ENCODE peak calls at places on chromosomes 3 and 15, in four cellular contexts. H, M, W and I are unnamed samples.

GRCh38 chr15:70245932-70246622 is 148.4 kb upstream of the TLE3 start:
- DNase-seq in H (peak; percentile 51), W (peak; percentile 76), M (peak; percentile 48), I (no peak)

GRCh38 chr3:128073185-128073725 is 21.0 kb downstream of the SEC61A1 start:
- DNase-seq in W (peak; percentile 52), H (no peak), M (no peak), I (no peak)

GRCh38 chr15:73517566-73517965 is 74.6 kb downstream of the REC114 start:
- DNase-seq in H (no peak), W (no peak), M (no peak), I (no peak)

GRCh38 chr3:29932662-29933316 is 651.9 kb downstream of the RBMS3 start:
- DNase-seq in H (no peak), W (no peak), M (no peak), I (no peak)

GRCh38 chr3:143658869-143659268 is 189.4 kb downstream of the SLC9A9 start:
- DNase-seq in W (no peak), M (peak; percentile 65), H (no peak), I (no peak)

GRCh38 chr15:25710184-25710583 is 152.9 kb downstream of the ATP10A start:
- DNase-seq in W (peak; percentile 83), M (no peak), H (no peak), I (peak; percentile 32)

GRCh38 chr3:107271787-107272387 is 105.4 kb upstream of the CCDC54 start:
- DNase-seq in W (no peak), M (peak; percentile 31), H (no peak), I (no peak)

GRCh38 chr3:122055215-122055614 is at the start of gene CD86:
- DNase-seq in W (no peak), M (no peak), H (no peak), I (no peak)

GRCh38 chr3:149473991-149474819 is at the start of gene TM4SF4:
- DNase-seq in W (no peak), M (no peak), H (no peak), I (no peak)
- H3K4me3 ChIP-seq in W (no peak within 1 kb of the TSS), M (no peak within 1 kb of the TSS), H (no peak within 1 kb of the TSS), I (no peak within 1 kb of the TSS)

GRCh38 chr15:68781209-68781608 is 39.5 kb downstream of the ANP32A start:
- DNase-seq in W (no peak), M (no peak), H (no peak), I (no peak)
- H3K36me3 ChIP-seq in W (peaks cover 66% of the 10 kb centered on the region), M (peaks cover 35% of the 10 kb centered on the region), H (no peaks in the 10 kb centered on the region), I (peaks cover 5% of the 10 kb centered on the region)

DNA sequence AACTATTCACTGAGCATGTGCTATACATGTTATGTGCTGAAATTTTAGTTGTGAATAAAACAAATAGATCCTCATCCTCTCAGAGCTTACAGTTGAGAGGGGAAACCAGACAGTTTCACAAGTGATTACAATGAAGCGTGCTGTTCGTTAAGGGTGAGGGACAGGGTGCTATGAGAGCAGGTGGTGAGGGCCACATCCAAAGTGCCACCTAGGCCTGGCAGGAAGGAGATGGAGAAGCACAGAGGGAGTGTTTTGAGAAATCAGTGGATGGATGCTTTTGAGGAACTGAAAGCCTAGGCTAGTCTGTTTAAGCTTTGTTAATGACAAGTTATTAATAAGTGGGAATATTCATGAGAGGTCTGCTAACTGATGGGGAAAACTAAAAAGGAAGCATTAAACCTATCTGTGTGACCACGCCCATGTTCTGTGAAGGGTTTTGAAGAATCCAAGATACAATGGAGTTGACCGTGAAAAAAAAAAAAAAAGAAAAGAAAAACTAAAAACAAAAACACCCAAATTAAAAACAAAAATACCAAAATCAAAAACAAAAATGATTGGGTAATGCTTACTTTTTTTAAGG is 7.3 kb downstream of the MCTP2 start:
- DNase-seq in M (no peak), H (no peak), W (no peak), I (no peak)
- H3K4me1 ChIP-seq in M (no peaks in the 10 kb centered on the region), H (no peaks in the 10 kb centered on the region), W (peaks cover 16% of the 10 kb centered on the region), I (no peaks in the 10 kb centered on the region)

GRCh38 chr3:158652463-158652862 is 8.1 kb downstream of the GFM1 start:
- DNase-seq in W (no peak), M (no peak), H (no peak), I (no peak)
- H3K4me3 ChIP-seq in W (no peak overlapping the region), M (no peak overlapping the region), H (no peak overlapping the region), I (no peak overlapping the region)

GRCh38 chr3:119514637-119515036 is 16.3 kb downstream of the TIMMDC1 start:
- DNase-seq in W (no peak), M (no peak), H (no peak), I (no peak)

GRCh38 chr3:119518026-119518425 is 19.7 kb downstream of the TIMMDC1 start:
- DNase-seq in H (no peak), W (no peak), M (no peak), I (no peak)

DNA sequence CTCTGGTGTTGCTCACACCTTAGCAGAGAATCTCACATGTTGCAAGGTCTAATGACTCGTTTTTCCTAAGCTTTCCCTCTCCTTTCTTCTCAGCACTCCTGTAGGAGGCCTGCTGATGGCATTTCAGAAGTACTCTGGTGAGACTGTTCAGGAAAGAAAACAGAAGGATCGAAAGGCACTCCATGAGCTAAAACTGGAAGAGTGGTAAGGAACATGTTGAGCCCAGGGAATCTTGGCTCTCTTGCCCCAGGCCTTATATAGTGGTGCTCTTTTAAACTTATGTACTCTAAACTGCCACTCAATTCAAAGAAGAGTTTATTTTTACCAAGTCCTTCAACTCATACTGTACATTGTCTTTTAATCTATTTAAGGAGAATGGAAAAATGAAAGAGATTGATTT is 18.8 kb downstream of the TIMMDC1 start:
- DNase-seq in H (no peak), W (no peak), M (no peak), I (no peak)
- H3K36me3 ChIP-seq in H (no peaks in the 10 kb centered on the region), W (peaks cover 98% of the 10 kb centered on the region), M (peaks cover 61% of the 10 kb centered on the region), I (no peaks in the 10 kb centered on the region)

GRCh38 chr15:27770086-27770607 is 329.0 kb downstream of the OCA2 start:
- DNase-seq in M (no peak), W (no peak), H (no peak), I (no peak)

GRCh38 chr15:27768731-27769510 is 330.2 kb downstream of the OCA2 start:
- DNase-seq in M (no peak), W (no peak), H (no peak), I (no peak)

GRCh38 chr15:27770769-27771554 is 328.2 kb downstream of the OCA2 start:
- DNase-seq in W (no peak), H (no peak), M (no peak), I (no peak)

GRCh38 chr15:27767918-27768640 is 331.0 kb downstream of the OCA2 start:
- DNase-seq in H (no peak), W (no peak), M (no peak), I (no peak)

DNA sequence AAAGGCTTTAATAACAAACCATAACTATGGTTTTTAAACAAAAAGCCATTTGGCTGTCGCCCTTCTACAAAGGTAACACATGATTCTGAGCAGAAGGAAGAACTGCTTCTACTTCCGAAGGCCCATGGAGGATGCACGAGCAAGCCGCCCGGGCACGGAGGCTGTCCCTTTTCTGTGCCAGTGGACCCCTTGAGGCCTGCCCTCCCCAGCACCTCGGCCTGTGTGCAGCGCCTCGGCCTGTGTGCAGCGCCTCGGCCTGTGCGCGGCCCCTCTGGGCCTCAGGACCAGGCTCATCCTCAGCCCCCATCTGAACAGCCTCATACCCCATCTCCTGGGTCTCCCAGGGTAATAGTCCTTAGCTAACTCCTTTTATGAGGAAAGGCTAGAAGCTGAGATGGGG is 329.5 kb downstream of the OCA2 start:
- DNase-seq in M (no peak), H (no peak), W (no peak), I (no peak)
- H3K4me1 ChIP-seq in M (no peaks in the 10 kb centered on the region), H (no peaks in the 10 kb centered on the region), W (no peaks in the 10 kb centered on the region), I (no peaks in the 10 kb centered on the region)

GRCh38 chr3:42684632-42685362 is 540 bp upstream of the KLHL40 start:
- DNase-seq in H (no peak), M (no peak), W (peak; percentile 20), I (no peak)

GRCh38 chr3:42688016-42688415 is 2.7 kb downstream of the KLHL40 start:
- DNase-seq in M (no peak), W (peak; percentile 51), H (no peak), I (no peak)

GRCh38 chr3:42685363-42685881 is at the start of gene KLHL40:
- DNase-seq in W (no peak), H (no peak), M (no peak), I (no peak)

GRCh38 chr3:42686832-42687650 is 1.7 kb downstream of the KLHL40 start:
- DNase-seq in H (no peak), M (no peak), W (peak; percentile 27), I (no peak)

GRCh38 chr3:42685891-42686820 is 819 bp downstream of the KLHL40 start:
- DNase-seq in W (peak; percentile 58), M (no peak), H (no peak), I (no peak)
- H3K4me3 ChIP-seq in W (no peak overlapping the region), M (peak overlapping the region; percentile 44), H (no peak overlapping the region), I (no peak overlapping the region)